ENCODE peak calls at places on chromosomes 11 and 22, in four cellular contexts. One of them, this sample, is unnamed.

GRCh38 chr11:14520086-14520901 is at the start of gene PSMA1:
- DNase-seq in K562: peak
- DNase-seq in SK-N-SH: peak
- DNase-seq in HCT116: peak
- DNase-seq in this sample: peak

GRCh38 chr22:36442506-36443197 is 38.8 kb downstream of the TXN2 start:
- DNase-seq in SK-N-SH: no peak
- DNase-seq in K562: no peak
- DNase-seq in HCT116: no peak
- DNase-seq in this sample: no peak

GRCh38 chr11:121412000-121412587 is 40.0 kb upstream of the SORL1 start:
- DNase-seq in SK-N-SH: no peak
- DNase-seq in HCT116: no peak
- DNase-seq in K562: no peak
- DNase-seq in this sample: no peak

GRCh38 chr11:65952052-65952521 is 6.8 kb downstream of the TSGA10IP start:
- DNase-seq in K562: no peak
- DNase-seq in SK-N-SH: no peak
- DNase-seq in HCT116: no peak
- DNase-seq in this sample: peak

GRCh38 chr22:37274380-37274862 is 7.9 kb upstream of the CYTH4 start:
- DNase-seq in HCT116: no peak
- DNase-seq in K562: no peak
- DNase-seq in SK-N-SH: no peak
- DNase-seq in this sample: no peak

GRCh38 chr22:44407404-44408226 is 90.4 kb downstream of the RTL6 start:
- DNase-seq in SK-N-SH: no peak
- DNase-seq in K562: no peak
- DNase-seq in HCT116: no peak
- DNase-seq in this sample: no peak

GRCh38 chr11:2531277-2531986 is 86.6 kb downstream of the KCNQ1 start:
- DNase-seq in HCT116: peak
- DNase-seq in K562: peak
- DNase-seq in SK-N-SH: peak
- DNase-seq in this sample: peak

GRCh38 chr22:44139773-44140172 is 41.0 kb upstream of the PARVG start:
- DNase-seq in SK-N-SH: no peak
- DNase-seq in HCT116: no peak
- DNase-seq in K562: no peak
- DNase-seq in this sample: no peak

GRCh38 chr11:124938970-124939369 is 3.1 kb upstream of the HEPACAM start:
- DNase-seq in K562: no peak
- DNase-seq in SK-N-SH: no peak
- DNase-seq in HCT116: no peak
- DNase-seq in this sample: no peak

GRCh38 chr22:27159716-27160295 is 502.4 kb downstream of the MIAT start:
- DNase-seq in SK-N-SH: no peak
- DNase-seq in HCT116: no peak
- DNase-seq in K562: no peak
- DNase-seq in this sample: no peak

GRCh38 chr11:110337570-110338193 is 41.3 kb upstream of the RDX start:
- DNase-seq in K562: peak
- DNase-seq in SK-N-SH: no peak
- DNase-seq in HCT116: peak
- DNase-seq in this sample: no peak

GRCh38 chr11:66289548-66290331 is 797 bp upstream of the YIF1A start:
- DNase-seq in HCT116: no peak
- DNase-seq in K562: peak
- DNase-seq in SK-N-SH: no peak
- DNase-seq in this sample: no peak

GRCh38 chr11:77658213-77659013 is 20.8 kb upstream of the CLNS1A start:
- DNase-seq in HCT116: no peak
- DNase-seq in K562: peak
- DNase-seq in SK-N-SH: no peak
- DNase-seq in this sample: no peak

GRCh38 chr11:123493393-123494063 is 63.5 kb downstream of the GRAMD1B start:
- DNase-seq in HCT116: no peak
- DNase-seq in SK-N-SH: no peak
- DNase-seq in K562: no peak
- DNase-seq in this sample: no peak

GRCh38 chr11:46006418-46007070 is 84.1 kb downstream of the LARGE2 start:
- DNase-seq in K562: peak
- DNase-seq in SK-N-SH: peak
- DNase-seq in HCT116: peak
- DNase-seq in this sample: peak

GRCh38 chr11:78310500-78310909 is 107.1 kb downstream of the GAB2 start:
- DNase-seq in K562: no peak
- DNase-seq in SK-N-SH: no peak
- DNase-seq in HCT116: no peak
- DNase-seq in this sample: peak

GRCh38 chr11:2256293-2256913 is 14.0 kb downstream of the ASCL2 start:
- DNase-seq in K562: no peak
- DNase-seq in HCT116: no peak
- DNase-seq in SK-N-SH: no peak
- DNase-seq in this sample: no peak

GRCh38 chr11:74487875-74488274 is 5.6 kb downstream of the LIPT2 start:
- DNase-seq in SK-N-SH: no peak
- DNase-seq in HCT116: peak
- DNase-seq in K562: peak
- DNase-seq in this sample: peak

GRCh38 chr11:13110929-13111812 is 102.1 kb downstream of the RASSF10 start:
- DNase-seq in K562: peak
- DNase-seq in SK-N-SH: peak
- DNase-seq in HCT116: no peak
- DNase-seq in this sample: no peak

GRCh38 chr22:49763138-49763537 is 64.5 kb downstream of the BRD1 start:
- DNase-seq in HCT116: no peak
- DNase-seq in K562: no peak
- DNase-seq in SK-N-SH: no peak
- DNase-seq in this sample: no peak

GRCh38 chr22:30104501-30105156 is 24.4 kb downstream of the HORMAD2 start:
- DNase-seq in HCT116: no peak
- DNase-seq in SK-N-SH: no peak
- DNase-seq in K562: no peak
- DNase-seq in this sample: no peak

GRCh38 chr11:626475-627272 is at the start of gene SCT:
- DNase-seq in SK-N-SH: no peak
- DNase-seq in HCT116: no peak
- DNase-seq in K562: no peak
- DNase-seq in this sample: no peak

GRCh38 chr11:28756977-28757376 is 648.8 kb downstream of the METTL15 start:
- DNase-seq in SK-N-SH: no peak
- DNase-seq in HCT116: no peak
- DNase-seq in K562: no peak
- DNase-seq in this sample: no peak

GRCh38 chr11:83726316-83726715 is 440.1 kb upstream of the CCDC90B start:
- DNase-seq in K562: no peak
- DNase-seq in SK-N-SH: no peak
- DNase-seq in HCT116: no peak
- DNase-seq in this sample: no peak

GRCh38 chr11:133693110-133693509 is 152.2 kb downstream of the SPATA19 start:
- DNase-seq in K562: no peak
- DNase-seq in HCT116: no peak
- DNase-seq in SK-N-SH: no peak
- DNase-seq in this sample: no peak

GRCh38 chr11:63817758-63818498 is 4.7 kb downstream of the SPINDOC start:
- DNase-seq in K562: no peak
- DNase-seq in SK-N-SH: no peak
- DNase-seq in HCT116: no peak
- DNase-seq in this sample: no peak

GRCh38 chr22:36737776-36738175 is 34.2 kb upstream of the CACNG2 start:
- DNase-seq in K562: no peak
- DNase-seq in HCT116: no peak
- DNase-seq in SK-N-SH: no peak
- DNase-seq in this sample: no peak

GRCh38 chr11:128207861-128208321 is 379.5 kb downstream of the ETS1 start:
- DNase-seq in HCT116: peak
- DNase-seq in SK-N-SH: no peak
- DNase-seq in K562: no peak
- DNase-seq in this sample: no peak

GRCh38 chr11:120273432-120273831 is 33.5 kb downstream of the POU2F3 start:
- DNase-seq in SK-N-SH: no peak
- DNase-seq in K562: no peak
- DNase-seq in HCT116: no peak
- DNase-seq in this sample: no peak

GRCh38 chr11:120270386-120270785 is 30.4 kb downstream of the POU2F3 start:
- DNase-seq in K562: no peak
- DNase-seq in HCT116: no peak
- DNase-seq in SK-N-SH: no peak
- DNase-seq in this sample: no peak

GRCh38 chr11:120268686-120269085 is 28.7 kb downstream of the POU2F3 start:
- DNase-seq in K562: no peak
- DNase-seq in SK-N-SH: no peak
- DNase-seq in HCT116: no peak
- DNase-seq in this sample: no peak

GRCh38 chr11:120271672-120272071 is 31.7 kb downstream of the POU2F3 start:
- DNase-seq in SK-N-SH: no peak
- DNase-seq in HCT116: no peak
- DNase-seq in K562: no peak
- DNase-seq in this sample: no peak

DNA sequence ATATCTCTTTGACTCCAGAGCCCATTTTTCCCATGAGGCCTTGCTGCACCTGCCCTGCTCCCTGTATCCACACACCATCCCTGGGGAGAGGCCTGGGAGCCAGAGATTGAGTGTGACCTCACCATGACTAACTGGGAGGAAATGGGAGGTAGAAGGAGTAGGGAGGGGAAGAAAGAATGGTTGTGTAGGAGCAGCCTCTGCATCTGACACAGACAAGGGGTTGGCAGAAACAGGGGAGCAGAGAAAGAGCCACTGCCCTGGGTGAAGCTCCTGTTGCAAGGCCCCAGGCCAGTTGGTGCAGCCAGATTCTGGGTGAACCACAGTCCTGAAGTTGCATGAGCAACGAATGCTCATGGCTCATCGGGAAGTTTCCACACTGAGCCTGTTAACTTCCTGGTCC is 32.4 kb downstream of the POU2F3 start:
- DNase-seq in SK-N-SH: no peak
- DNase-seq in HCT116: no peak
- DNase-seq in K562: no peak
- DNase-seq in this sample: no peak
- TF ChIP-seq ELF1 in SK-N-SH: no peak
- TF ChIP-seq ELF1 in HCT116: no peak
- TF ChIP-seq ELF1 in K562: no peak
- TF ChIP-seq ELF1 in this sample: no peak

GRCh38 chr22:43001271-43002197 is 13.4 kb downstream of the PACSIN2 start:
- DNase-seq in HCT116: no peak
- DNase-seq in SK-N-SH: no peak
- DNase-seq in K562: no peak
- DNase-seq in this sample: peak
- TF ChIP-seq ELF1 in HCT116: no peak
- TF ChIP-seq ELF1 in SK-N-SH: no peak
- TF ChIP-seq ELF1 in K562: no peak
- TF ChIP-seq ELF1 in this sample: no peak

GRCh38 chr11:17439316-17439782 is 37.3 kb downstream of the ABCC8 start:
- DNase-seq in SK-N-SH: no peak
- DNase-seq in HCT116: no peak
- DNase-seq in K562: no peak
- DNase-seq in this sample: peak
- TF ChIP-seq ELF1 in SK-N-SH: no peak
- TF ChIP-seq ELF1 in HCT116: no peak
- TF ChIP-seq ELF1 in K562: no peak
- TF ChIP-seq ELF1 in this sample: no peak

GRCh38 chr11:31968774-31969433 is 122.0 kb upstream of the RCN1 start:
- DNase-seq in K562: no peak
- DNase-seq in SK-N-SH: peak
- DNase-seq in HCT116: no peak
- DNase-seq in this sample: no peak
- TF ChIP-seq ELF1 in K562: no peak
- TF ChIP-seq ELF1 in SK-N-SH: no peak
- TF ChIP-seq ELF1 in HCT116: no peak
- TF ChIP-seq ELF1 in this sample: no peak

DNA sequence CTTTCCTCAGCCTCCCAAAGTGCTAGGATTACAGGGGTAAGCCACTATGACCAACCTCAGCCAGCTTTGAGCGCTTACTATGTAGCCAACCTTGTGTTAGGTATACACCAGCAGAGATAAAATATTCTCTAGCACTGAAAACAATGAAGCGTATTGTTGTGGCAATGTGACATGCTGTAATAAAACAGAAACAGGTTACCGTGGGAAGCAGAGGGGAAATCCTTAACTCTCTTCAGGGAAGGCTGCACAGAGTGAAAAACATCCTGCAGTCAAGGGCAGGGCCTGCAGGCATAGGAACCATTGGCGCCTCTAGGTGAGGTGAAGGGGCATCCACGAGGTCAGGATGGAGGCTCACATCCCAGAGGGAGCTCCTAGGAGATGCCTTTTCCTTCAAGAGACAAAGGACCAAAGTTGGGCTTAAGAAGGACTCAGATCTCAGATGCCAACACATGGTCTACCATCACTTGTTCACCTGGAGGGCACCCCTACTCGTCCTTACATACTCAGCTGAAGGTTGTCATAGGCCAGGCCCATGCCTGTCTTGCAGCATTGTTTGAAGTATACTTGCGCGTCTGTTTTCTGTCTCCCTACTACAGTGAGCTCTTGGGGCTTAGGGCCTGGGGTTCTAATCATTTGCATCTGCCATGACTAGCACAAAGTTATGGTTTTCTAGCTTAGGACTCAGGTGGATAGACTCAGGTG is 7.9 kb downstream of the POLD4 start:
- DNase-seq in HCT116: no peak
- DNase-seq in K562: no peak
- DNase-seq in SK-N-SH: no peak
- DNase-seq in this sample: no peak
- TF ChIP-seq ELF1 in HCT116: no peak
- TF ChIP-seq ELF1 in K562: no peak
- TF ChIP-seq ELF1 in SK-N-SH: no peak
- TF ChIP-seq ELF1 in this sample: no peak

This sample was measured in HepG2.